ENCODE peak calls at places on chromosomes 4 and X, in four cellular contexts. G, D, S and B are unnamed samples. For H3K36me3, the result is how much of the 10 kb centered on the place peaks cover.

GRCh38 chr4:177175473-177175872 is 134.2 kb upstream of the NEIL3 start:
- DNase-seq in S (no peak), D (no peak), G (no peak), B (no peak)

GRCh38 chr4:36323801-36324419 is 42.5 kb downstream of the DTHD1 start:
- DNase-seq in G (no peak), S (no peak), D (no peak), B (no peak)

GRCh38 chr4:88582493-88582892 is 9.8 kb upstream of the HERC3 start:
- DNase-seq in S (no peak), G (no peak), D (no peak), B (no peak)

GRCh38 chr4:54281060-54281781 is 52.1 kb downstream of the PDGFRA start:
- DNase-seq in S (peak), G (peak), D (peak), B (no peak)

GRCh38 chr4:79650794-79651431 is 242.9 kb upstream of the GK2 start:
- DNase-seq in S (no peak), D (no peak), G (no peak), B (no peak)

GRCh38 chrX:133085785-133086184 is 11.1 kb downstream of the USP26 start:
- DNase-seq in G (no peak), S (no peak), D (no peak), B (no peak)

GRCh38 chrX:109760241-109760921 is 27.3 kb upstream of the ACSL4 start:
- DNase-seq in D (no peak), S (no peak), G (no peak), B (no peak)

GRCh38 chr4:7120341-7120740 is 52.5 kb upstream of the GRPEL1 start:
- DNase-seq in G (no peak), S (no peak), D (no peak), B (no peak)

GRCh38 chr4:108592674-108592986 is 27.7 kb upstream of the RPL34 start:
- DNase-seq in G (no peak), D (no peak), S (no peak), B (no peak)

GRCh38 chrX:38154340-38154739 is 66.3 kb downstream of the SRPX start:
- DNase-seq in G (no peak), S (no peak), D (no peak), B (no peak)

GRCh38 chr4:186726440-186727148 is 2.9 kb upstream of the FAT1 start:
- DNase-seq in S (peak), G (peak), D (peak), B (peak)
- TF ChIP-seq CTCF in S (no peak), G (no peak), D (no peak), B (no peak)

GRCh38 chr4:106767991-106768390 is 268.1 kb downstream of the DKK2 start:
- DNase-seq in D (no peak), S (no peak), G (no peak), B (no peak)
- H3K27ac ChIP-seq in D (no peak), S (no peak), G (no peak), B (no peak)

GRCh38 chr4:185412412-185412811 is 13.4 kb downstream of the UFSP2 start:
- DNase-seq in G (no peak), D (no peak), S (no peak), B (no peak)
- H3K36me3 ChIP-seq in G (half or more), D (under half), S (under half), B (half or more)

GRCh38 chrX:46648660-46649059 is 75.1 kb downstream of the CHST7 start:
- DNase-seq in G (no peak), D (no peak), S (no peak), B (no peak)

GRCh38 chrX:46649421-46650260 is 76.1 kb downstream of the CHST7 start:
- DNase-seq in G (peak), D (peak), S (no peak), B (no peak)

DNA sequence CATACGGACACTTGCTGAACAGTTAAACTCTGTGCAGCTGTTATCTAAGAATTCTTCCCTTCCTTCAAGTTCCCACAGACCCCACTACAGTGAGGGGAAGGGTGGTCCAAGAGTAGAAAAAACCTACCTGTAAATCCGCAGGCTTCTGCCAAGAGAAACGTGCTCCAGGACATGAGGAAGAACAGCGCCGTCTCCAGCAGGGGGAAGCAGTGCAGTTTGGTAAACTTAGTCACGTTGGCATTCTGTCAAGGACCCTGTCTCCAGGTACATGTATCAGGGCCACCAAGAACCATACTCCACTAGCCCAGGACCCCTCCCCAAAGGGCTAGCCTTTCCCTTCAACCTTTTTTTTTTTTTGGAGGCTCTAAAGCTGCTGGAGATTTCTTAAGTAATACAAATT is 79.9 kb downstream of the CHST7 start:
- DNase-seq in D (no peak), G (no peak), S (no peak), B (no peak)
- TF ChIP-seq CTCF in D (no peak), G (peak), S (no peak), B (peak)

GRCh38 chrX:21167028-21167427 is 207.2 kb upstream of the CNKSR2 start:
- DNase-seq in G (no peak), D (no peak), S (no peak), B (no peak)

GRCh38 chrX:21168401-21169160 is 205.6 kb upstream of the CNKSR2 start:
- DNase-seq in G (no peak), S (no peak), D (no peak), B (no peak)

DNA sequence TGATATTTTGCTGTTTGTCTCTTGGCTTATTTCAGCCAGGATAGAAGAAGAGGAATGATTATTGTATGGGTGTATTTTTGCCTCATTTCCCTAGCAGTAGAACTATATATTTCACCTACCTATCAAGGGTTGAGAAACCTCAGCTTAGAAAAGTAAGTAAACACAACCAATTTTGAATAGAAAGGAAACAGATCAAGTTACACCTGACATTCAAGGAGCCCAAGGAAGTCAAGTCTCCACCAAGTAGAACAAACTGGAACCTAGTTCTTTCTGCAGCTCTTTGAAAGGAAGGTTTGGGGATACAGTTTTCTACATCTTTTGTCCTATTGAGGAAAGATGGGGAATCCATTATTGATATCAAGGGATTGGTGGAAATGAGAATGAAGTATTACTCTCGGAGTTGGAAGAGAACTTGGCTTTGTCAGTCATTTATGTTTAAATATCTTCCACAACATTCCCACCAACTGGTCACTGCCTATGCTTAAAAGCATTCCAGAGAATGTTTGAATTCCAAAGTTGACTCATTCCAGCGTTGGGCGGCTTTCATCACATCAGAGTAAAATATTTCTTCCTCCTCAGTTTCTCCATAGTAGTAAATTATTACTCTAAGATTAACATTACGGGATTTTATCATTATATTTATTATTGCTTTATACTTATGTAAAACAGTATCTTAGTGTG is 207.8 kb upstream of the CNKSR2 start:
- DNase-seq in G (no peak), S (no peak), D (no peak), B (no peak)
- H3K27ac ChIP-seq in G (no peak), S (no peak), D (no peak), B (no peak)